ENCODE peak calls at places on chromosomes 16 and 17, in eight cellular contexts. I is stimulated activated CD4-positive, alpha-beta T cell treated with anti-CD3 and anti-CD28 coated beads, Interleukin-2, amount 100 ng/mL, for 24 hours; F is NCI-H69; Z is neuronal stem cell; R is RCC 7860; Y is EL; O is lung microvascular endothelial cell; Q is activated CD4-positive, alpha-beta T cell treated with anti-CD3 and anti-CD28 coated beads, Interleukin-2, amount 50 U/mL, for 1 hour. A is an unnamed sample.

GRCh38 chr16:80611930-80612327 is 71.1 kb downstream of the DYNLRB2 start:
- DNase-seq in I (no peak), Z (no peak), F (no peak), R (no peak), Q (no peak), O (no peak), Y (no peak), A (no peak)

GRCh38 chr16:75701361-75701760 is at the start of gene DUXB:
- DNase-seq in O (no peak), I (no peak), R (no peak), Q (no peak), Y (no peak), F (no peak), Z (no peak), A (no peak)

GRCh38 chr16:77212736-77213541 is 13.7 kb downstream of the SYCE1L start:
- DNase-seq in Q (peak; percentile 71), Z (peak; percentile 64), R (peak; percentile 48), F (peak; percentile 69), Y (peak; percentile 24), I (peak; percentile 75), O (peak; percentile 70), A (peak; percentile 57)

GRCh38 chr16:19696312-19696711 is 21.7 kb downstream of the KNOP1 start:
- DNase-seq in Q (peak; percentile 53), Y (peak; percentile 77), R (no peak), F (peak; percentile 97), I (peak; percentile 36), Z (no peak), O (peak; percentile 99), A (peak; percentile 37)

GRCh38 chr16:66937725-66938337 is 2.5 kb downstream of the CES2 start:
- DNase-seq in Q (no peak), Y (no peak), O (no peak), I (no peak), F (no peak), Z (no peak), R (no peak), A (no peak)

GRCh38 chr17:17514993-17515920 is 19.1 kb upstream of the RASD1 start:
- DNase-seq in F (no peak), Q (no peak), Z (no peak), O (peak; percentile 38), R (peak; percentile 72), Y (peak; percentile 82), I (no peak), A (no peak)

GRCh38 chr17:60396412-60396811 is 4.5 kb upstream of the USP32 start:
- DNase-seq in I (no peak), F (no peak), Z (no peak), Y (no peak), R (no peak), Q (no peak), O (no peak), A (no peak)

GRCh38 chr16:47058295-47059086 is 85.0 kb upstream of the DNAJA2 start:
- DNase-seq in O (peak; percentile 12), Z (no peak), R (peak; percentile 24), F (peak; percentile 89), Y (peak; percentile 20), Q (no peak), I (no peak), A (no peak)

A was measured in SW480.